ENCODE peak calls at places on chromosomes 13 and 19, in five cellular contexts. One of them, this sample, is unnamed.
A peak's percentile ranks its signal among the peaks of the same experiment; 100 is the strongest.

GRCh38 chr13:40243047-40243446 is 423.4 kb downstream of the FOXO1 start:
- DNase-seq in HCT116: no peak
- DNase-seq in H1: no peak
- DNase-seq in K562: no peak
- DNase-seq in GM12878: no peak
- DNase-seq in this sample: no peak

GRCh38 chr19:10000171-10000826 is 10.0 kb downstream of the COL5A3 start:
- DNase-seq in HCT116: peak; percentile 62
- DNase-seq in H1: peak; percentile 44
- DNase-seq in K562: peak; percentile 85
- DNase-seq in GM12878: no peak
- DNase-seq in this sample: peak; percentile 57

GRCh38 chr13:113491418-113491883 is 940 bp upstream of the DCUN1D2 start:
- DNase-seq in HCT116: no peak
- DNase-seq in H1: no peak
- DNase-seq in K562: peak; percentile 61
- DNase-seq in GM12878: no peak
- DNase-seq in this sample: no peak

GRCh38 chr13:95524270-95524901 is 28.1 kb upstream of the CLDN10 start:
- DNase-seq in HCT116: no peak
- DNase-seq in H1: no peak
- DNase-seq in K562: no peak
- DNase-seq in GM12878: no peak
- DNase-seq in this sample: no peak

GRCh38 chr19:5663904-5664303 is 16.4 kb downstream of the MICOS13 start:
- DNase-seq in HCT116: no peak
- DNase-seq in H1: no peak
- DNase-seq in K562: no peak
- DNase-seq in GM12878: no peak
- DNase-seq in this sample: no peak

GRCh38 chr19:10353793-10354391 is 14.5 kb upstream of the ICAM3 start:
- DNase-seq in HCT116: peak; percentile 32
- DNase-seq in H1: peak; percentile 91
- DNase-seq in K562: peak; percentile 85
- DNase-seq in GM12878: no peak
- DNase-seq in this sample: no peak

GRCh38 chr19:16944626-16945363 is 56.0 kb downstream of the F2RL3 start:
- DNase-seq in HCT116: no peak
- DNase-seq in H1: no peak
- DNase-seq in K562: peak; percentile 18
- DNase-seq in GM12878: no peak
- DNase-seq in this sample: no peak

GRCh38 chr19:10653482-10653731 is 739 bp upstream of the ILF3 start:
- DNase-seq in HCT116: no peak
- DNase-seq in H1: no peak
- DNase-seq in K562: no peak
- DNase-seq in GM12878: no peak
- DNase-seq in this sample: no peak

GRCh38 chr13:33174980-33175379 is 110.6 kb downstream of the STARD13 start:
- DNase-seq in HCT116: no peak
- DNase-seq in H1: no peak
- DNase-seq in K562: no peak
- DNase-seq in GM12878: no peak
- DNase-seq in this sample: no peak

GRCh38 chr19:53849237-53849676 is 18.4 kb upstream of the MYADM start:
- DNase-seq in HCT116: no peak
- DNase-seq in H1: no peak
- DNase-seq in K562: no peak
- DNase-seq in GM12878: no peak
- DNase-seq in this sample: no peak

GRCh38 chr13:113769106-113769505 is 10.1 kb downstream of the TMEM255B start:
- DNase-seq in HCT116: no peak
- DNase-seq in H1: no peak
- DNase-seq in K562: no peak
- DNase-seq in GM12878: no peak
- DNase-seq in this sample: no peak

GRCh38 chr19:8487137-8487851 is 15.1 kb downstream of the PRAM1 start:
- DNase-seq in HCT116: no peak
- DNase-seq in H1: no peak
- DNase-seq in K562: no peak
- DNase-seq in GM12878: no peak
- DNase-seq in this sample: no peak

GRCh38 chr13:49615844-49616687 is 12.2 kb upstream of the ARL11 start:
- DNase-seq in HCT116: no peak
- DNase-seq in H1: no peak
- DNase-seq in K562: no peak
- DNase-seq in GM12878: no peak
- DNase-seq in this sample: no peak

GRCh38 chr13:99657848-99658265 is 156.6 kb downstream of the TM9SF2 start:
- DNase-seq in HCT116: no peak
- DNase-seq in H1: no peak
- DNase-seq in K562: no peak
- DNase-seq in GM12878: no peak
- DNase-seq in this sample: no peak

GRCh38 chr13:112958127-112958989 is 10.7 kb upstream of the MCF2L start:
- DNase-seq in HCT116: no peak
- DNase-seq in H1: no peak
- DNase-seq in K562: no peak
- DNase-seq in GM12878: no peak
- DNase-seq in this sample: no peak

GRCh38 chr13:25752957-25753540 is 298.8 kb downstream of the SHISA2 start:
- DNase-seq in HCT116: no peak
- DNase-seq in H1: no peak
- DNase-seq in K562: no peak
- DNase-seq in GM12878: no peak
- DNase-seq in this sample: no peak

GRCh38 chr13:51502206-51502651 is 49.4 kb upstream of the INTS6 start:
- DNase-seq in HCT116: no peak
- DNase-seq in H1: no peak
- DNase-seq in K562: no peak
- DNase-seq in GM12878: peak; percentile 65
- DNase-seq in this sample: no peak

GRCh38 chr19:54905908-54906511 is at the start of gene NCR1:
- DNase-seq in HCT116: no peak
- DNase-seq in H1: no peak
- DNase-seq in K562: peak; percentile 44
- DNase-seq in GM12878: no peak
- DNase-seq in this sample: no peak

GRCh38 chr13:32408296-32408998 is 19.5 kb downstream of the N4BP2L1 start:
- DNase-seq in HCT116: no peak
- DNase-seq in H1: no peak
- DNase-seq in K562: peak; percentile 26
- DNase-seq in GM12878: no peak
- DNase-seq in this sample: no peak

GRCh38 chr19:55253842-55254624 is 4.8 kb downstream of the PPP6R1 start:
- DNase-seq in HCT116: no peak
- DNase-seq in H1: no peak
- DNase-seq in K562: no peak
- DNase-seq in GM12878: peak; percentile 77
- DNase-seq in this sample: no peak

GRCh38 chr19:32718286-32718685 is 1.3 kb upstream of the TDRD12 start:
- DNase-seq in HCT116: no peak
- DNase-seq in H1: no peak
- DNase-seq in K562: no peak
- DNase-seq in GM12878: no peak
- DNase-seq in this sample: no peak

GRCh38 chr19:12783226-12783848 is 7.9 kb upstream of the JUNB start:
- DNase-seq in HCT116: no peak
- DNase-seq in H1: no peak
- DNase-seq in K562: no peak
- DNase-seq in GM12878: no peak
- DNase-seq in this sample: no peak

GRCh38 chr19:17831419-17831888 is 10.1 kb upstream of the INSL3 start:
- DNase-seq in HCT116: no peak
- DNase-seq in H1: no peak
- DNase-seq in K562: no peak
- DNase-seq in GM12878: no peak
- DNase-seq in this sample: no peak

GRCh38 chr19:45187421-45188100 is 9.0 kb downstream of the BLOC1S3 start:
- DNase-seq in HCT116: no peak
- DNase-seq in H1: no peak
- DNase-seq in K562: peak; percentile 66
- DNase-seq in GM12878: no peak
- DNase-seq in this sample: peak; percentile 49

GRCh38 chr13:50574731-50575130 is 268.8 kb downstream of the DLEU7 start:
- DNase-seq in HCT116: no peak
- DNase-seq in H1: no peak
- DNase-seq in K562: no peak
- DNase-seq in GM12878: no peak
- DNase-seq in this sample: no peak

GRCh38 chr19:8561071-8561764 is 16.0 kb downstream of the MYO1F start:
- DNase-seq in HCT116: no peak
- DNase-seq in H1: no peak
- DNase-seq in K562: no peak
- DNase-seq in GM12878: no peak
- DNase-seq in this sample: no peak

GRCh38 chr13:40495620-40496001 is 170.8 kb downstream of the FOXO1 start:
- DNase-seq in HCT116: no peak
- DNase-seq in H1: no peak
- DNase-seq in K562: no peak
- DNase-seq in GM12878: no peak
- DNase-seq in this sample: peak; percentile 32

GRCh38 chr19:31177230-31177629 is 172.0 kb downstream of the TSHZ3 start:
- DNase-seq in HCT116: no peak
- DNase-seq in H1: no peak
- DNase-seq in K562: no peak
- DNase-seq in GM12878: no peak
- DNase-seq in this sample: no peak

GRCh38 chr13:43830481-43830873 is 43.7 kb upstream of the ENOX1 start:
- DNase-seq in HCT116: no peak
- DNase-seq in H1: no peak
- DNase-seq in K562: no peak
- DNase-seq in GM12878: no peak
- DNase-seq in this sample: no peak

GRCh38 chr13:112451512-112452379 is 75.6 kb downstream of the SPACA7 start:
- DNase-seq in HCT116: no peak
- DNase-seq in H1: no peak
- DNase-seq in K562: no peak
- DNase-seq in GM12878: no peak
- DNase-seq in this sample: no peak

GRCh38 chr13:25988655-25989054 is 63.2 kb downstream of the SHISA2 start:
- DNase-seq in HCT116: no peak
- DNase-seq in H1: no peak
- DNase-seq in K562: no peak
- DNase-seq in GM12878: no peak
- DNase-seq in this sample: no peak

GRCh38 chr19:49056101-49056901 is 1.2 kb downstream of the CGB7 start:
- DNase-seq in HCT116: peak; percentile 34
- DNase-seq in H1: no peak
- DNase-seq in K562: peak; percentile 88
- DNase-seq in GM12878: no peak
- DNase-seq in this sample: peak; percentile 23

GRCh38 chr13:103184413-103184812 is 118.2 kb upstream of the SLC10A2 start:
- DNase-seq in HCT116: no peak
- DNase-seq in H1: no peak
- DNase-seq in K562: no peak
- DNase-seq in GM12878: no peak
- DNase-seq in this sample: no peak

GRCh38 chr19:3573858-3574637 is 1.3 kb downstream of the HMG20B start:
- DNase-seq in HCT116: peak; percentile 97
- DNase-seq in H1: peak; percentile 97
- DNase-seq in K562: peak; percentile 95
- DNase-seq in GM12878: peak; percentile 49
- DNase-seq in this sample: peak; percentile 85
- TF ChIP-seq SRF in HCT116: no peak
- TF ChIP-seq SRF in H1: no peak
- TF ChIP-seq SRF in K562: no peak
- TF ChIP-seq SRF in GM12878: no peak
- TF ChIP-seq SRF in this sample: no peak

GRCh38 chr19:23956051-23956450 is 41.4 kb downstream of the ZNF726 start:
- DNase-seq in HCT116: no peak
- DNase-seq in H1: no peak
- DNase-seq in K562: no peak
- DNase-seq in GM12878: no peak
- DNase-seq in this sample: no peak

DNA sequence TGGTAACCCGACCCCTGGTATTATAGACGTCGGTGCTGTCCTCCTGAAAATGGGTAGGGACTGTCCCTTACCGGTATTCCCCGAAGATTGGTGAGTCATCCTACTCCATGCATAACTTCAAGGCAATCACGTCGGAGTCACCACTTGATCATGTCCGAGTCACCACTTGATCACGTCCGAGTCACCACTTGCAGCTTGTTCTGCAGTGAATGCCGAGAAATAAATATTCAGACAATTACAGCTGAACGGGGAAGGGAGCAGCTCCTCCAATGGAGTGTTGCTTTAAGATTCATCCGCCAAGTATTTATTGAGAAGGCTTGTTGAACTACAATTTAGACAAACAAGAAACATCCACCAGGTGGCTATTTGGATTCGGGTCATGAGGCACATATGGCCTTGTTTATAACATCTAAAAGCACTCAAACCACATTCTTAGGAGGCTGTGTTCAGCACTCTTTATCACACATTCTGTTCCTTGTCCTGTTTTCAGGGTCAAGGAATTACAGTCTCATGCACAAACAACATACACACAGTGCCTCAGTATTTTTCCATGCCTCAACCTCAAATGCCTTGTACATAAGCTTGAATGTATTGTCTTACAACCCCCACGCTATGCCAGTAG is 43.1 kb downstream of the ZNF726 start:
- DNase-seq in HCT116: peak; percentile 7
- DNase-seq in H1: no peak
- DNase-seq in K562: no peak
- DNase-seq in GM12878: no peak
- DNase-seq in this sample: no peak
- TF ChIP-seq SRF in HCT116: no peak
- TF ChIP-seq SRF in H1: no peak
- TF ChIP-seq SRF in K562: no peak
- TF ChIP-seq SRF in GM12878: no peak
- TF ChIP-seq SRF in this sample: no peak

GRCh38 chr19:38786572-38787265 is 2.3 kb upstream of the LGALS7B start:
- DNase-seq in HCT116: no peak
- DNase-seq in H1: no peak
- DNase-seq in K562: no peak
- DNase-seq in GM12878: no peak
- DNase-seq in this sample: no peak
- TF ChIP-seq SRF in HCT116: no peak
- TF ChIP-seq SRF in H1: no peak
- TF ChIP-seq SRF in K562: no peak
- TF ChIP-seq SRF in GM12878: no peak
- TF ChIP-seq SRF in this sample: no peak

GRCh38 chr19:6696239-6696820 is 24.1 kb downstream of the C3 start:
- DNase-seq in HCT116: no peak
- DNase-seq in H1: no peak
- DNase-seq in K562: no peak
- DNase-seq in GM12878: no peak
- DNase-seq in this sample: no peak

GRCh38 chr19:6700586-6701316 is 19.7 kb downstream of the C3 start:
- DNase-seq in HCT116: no peak
- DNase-seq in H1: no peak
- DNase-seq in K562: no peak
- DNase-seq in GM12878: no peak
- DNase-seq in this sample: no peak

GRCh38 chr19:6694147-6694815 is 24.3 kb upstream of the TNFSF14 start:
- DNase-seq in HCT116: peak; percentile 38
- DNase-seq in H1: no peak
- DNase-seq in K562: peak; percentile 65
- DNase-seq in GM12878: no peak
- DNase-seq in this sample: peak; percentile 53

GRCh38 chr19:6699935-6700334 is 20.5 kb downstream of the C3 start:
- DNase-seq in HCT116: no peak
- DNase-seq in H1: no peak
- DNase-seq in K562: no peak
- DNase-seq in GM12878: no peak
- DNase-seq in this sample: no peak

GRCh38 chr19:6697291-6697690 is 23.2 kb downstream of the C3 start:
- DNase-seq in HCT116: no peak
- DNase-seq in H1: no peak
- DNase-seq in K562: no peak
- DNase-seq in GM12878: no peak
- DNase-seq in this sample: no peak
- TF ChIP-seq SRF in HCT116: no peak
- TF ChIP-seq SRF in H1: no peak
- TF ChIP-seq SRF in K562: no peak
- TF ChIP-seq SRF in GM12878: no peak
- TF ChIP-seq SRF in this sample: no peak

This sample was measured in HepG2.